ENCODE peak calls at places on chromosomes 1 and 21, in five cellular contexts. Z is uterus, F is foreskin keratinocyte, I is fibroblast of lung, S is right cardiac atrium. P is an unnamed sample.

GRCh38 chr1:79207786-79208185 is 201.3 kb upstream of the ADGRL4 start:
- DNase-seq in Z (no peak), F (peak), I (no peak), S (no peak), P (no peak)

GRCh38 chr1:233304489-233305102 is 9.1 kb upstream of the PCNX2 start:
- DNase-seq in Z (no peak), F (no peak), I (peak), S (no peak), P (no peak)

GRCh38 chr1:25198731-25199231 is 33.5 kb downstream of the SYF2 start:
- DNase-seq in Z (no peak), F (no peak), I (no peak), S (no peak), P (no peak)

GRCh38 chr1:182681516-182681915 is 2.9 kb downstream of the RGS8 start:
- DNase-seq in Z (no peak), F (no peak), I (no peak), S (no peak), P (no peak)

GRCh38 chr1:197468581-197469175 is 200.6 kb downstream of the CRB1 start:
- DNase-seq in Z (no peak), F (no peak), I (no peak), S (no peak), P (no peak)

GRCh38 chr1:81920245-81920740 is 119.6 kb downstream of the ADGRL2 start:
- DNase-seq in Z (no peak), F (peak), I (peak), S (peak), P (no peak)

GRCh38 chr1:69611316-69611715 is 43.6 kb downstream of the LRRC7 start:
- DNase-seq in Z (no peak), F (peak), I (no peak), S (no peak), P (no peak)

GRCh38 chr1:109265741-109266330 is 16.5 kb downstream of the CELSR2 start:
- DNase-seq in Z (no peak), F (no peak), I (no peak), S (peak), P (no peak)

GRCh38 chr1:240572328-240572727 is 39.6 kb downstream of the GREM2 start:
- DNase-seq in Z (no peak), F (no peak), I (no peak), S (no peak), P (no peak)

GRCh38 chr21:34352556-34352955 is 11.2 kb upstream of the KCNE2 start:
- DNase-seq in Z (no peak), F (no peak), I (no peak), S (no peak), P (no peak)

GRCh38 chr1:26723013-26723991 is 27.5 kb downstream of the ARID1A start:
- DNase-seq in Z (peak), F (peak), I (peak), S (peak), P (peak)

GRCh38 chr1:207025144-207025880 is 7.2 kb downstream of the C1orf116 start:
- DNase-seq in Z (no peak), F (no peak), I (peak), S (no peak), P (no peak)

GRCh38 chr1:227428803-227429202 is 110.5 kb upstream of the CDC42BPA start:
- DNase-seq in Z (peak), F (no peak), I (peak), S (no peak), P (no peak)

GRCh38 chr21:32753818-32754610 is 17.5 kb downstream of the PAXBP1 start:
- DNase-seq in Z (no peak), F (no peak), I (no peak), S (no peak), P (no peak)

GRCh38 chr1:97061604-97062003 is 340.0 kb downstream of the PTBP2 start:
- DNase-seq in Z (no peak), F (peak), I (no peak), S (no peak), P (no peak)

GRCh38 chr1:27307851-27308598 is 13.9 kb upstream of the TMEM222 start:
- DNase-seq in Z (no peak), F (no peak), I (no peak), S (no peak), P (no peak)

GRCh38 chr1:48687271-48688045 is 89.2 kb downstream of the BEND5 start:
- DNase-seq in Z (no peak), F (no peak), I (peak), S (no peak), P (no peak)

GRCh38 chr1:15526021-15526489 is 593 bp upstream of the DNAJC16 start:
- DNase-seq in Z (peak), F (no peak), I (no peak), S (peak), P (no peak)

GRCh38 chr1:112083487-112083886 is 94.0 kb upstream of the KCND3 start:
- DNase-seq in Z (no peak), F (peak), I (peak), S (no peak), P (no peak)

GRCh38 chr1:110508038-110508437 is 10.9 kb downstream of the KCNA10 start:
- DNase-seq in Z (no peak), F (peak), I (no peak), S (peak), P (peak)

GRCh38 chr1:207867136-207868081 is 43.5 kb downstream of the CD34 start:
- DNase-seq in Z (no peak), F (no peak), I (peak), S (peak), P (no peak)

GRCh38 chr1:115880981-115881672 is 40.2 kb upstream of the NHLH2 start:
- DNase-seq in Z (no peak), F (no peak), I (no peak), S (no peak), P (no peak)

GRCh38 chr1:209800984-209801834 is 4.7 kb downstream of the IRF6 start:
- DNase-seq in Z (peak), F (peak), I (no peak), S (peak), P (peak)
- H3K27ac ChIP-seq in Z (peak), F (no peak), I (no peak), S (no peak), P (no peak)

GRCh38 chr1:1217621-1218523 is 3.9 kb upstream of the TNFRSF4 start:
- DNase-seq in Z (no peak), F (peak), I (no peak), S (no peak), P (no peak)

GRCh38 chr1:1215266-1215676 is 1.3 kb upstream of the TNFRSF4 start:
- DNase-seq in Z (no peak), F (no peak), I (no peak), S (peak), P (no peak)

GRCh38 chr1:1215881-1216605 is 2.1 kb upstream of the TNFRSF4 start:
- DNase-seq in Z (no peak), F (no peak), I (no peak), S (no peak), P (no peak)

GRCh38 chr1:1218524-1219200 is 4.7 kb upstream of the TNFRSF4 start:
- DNase-seq in Z (no peak), F (no peak), I (no peak), S (no peak), P (no peak)

DNA sequence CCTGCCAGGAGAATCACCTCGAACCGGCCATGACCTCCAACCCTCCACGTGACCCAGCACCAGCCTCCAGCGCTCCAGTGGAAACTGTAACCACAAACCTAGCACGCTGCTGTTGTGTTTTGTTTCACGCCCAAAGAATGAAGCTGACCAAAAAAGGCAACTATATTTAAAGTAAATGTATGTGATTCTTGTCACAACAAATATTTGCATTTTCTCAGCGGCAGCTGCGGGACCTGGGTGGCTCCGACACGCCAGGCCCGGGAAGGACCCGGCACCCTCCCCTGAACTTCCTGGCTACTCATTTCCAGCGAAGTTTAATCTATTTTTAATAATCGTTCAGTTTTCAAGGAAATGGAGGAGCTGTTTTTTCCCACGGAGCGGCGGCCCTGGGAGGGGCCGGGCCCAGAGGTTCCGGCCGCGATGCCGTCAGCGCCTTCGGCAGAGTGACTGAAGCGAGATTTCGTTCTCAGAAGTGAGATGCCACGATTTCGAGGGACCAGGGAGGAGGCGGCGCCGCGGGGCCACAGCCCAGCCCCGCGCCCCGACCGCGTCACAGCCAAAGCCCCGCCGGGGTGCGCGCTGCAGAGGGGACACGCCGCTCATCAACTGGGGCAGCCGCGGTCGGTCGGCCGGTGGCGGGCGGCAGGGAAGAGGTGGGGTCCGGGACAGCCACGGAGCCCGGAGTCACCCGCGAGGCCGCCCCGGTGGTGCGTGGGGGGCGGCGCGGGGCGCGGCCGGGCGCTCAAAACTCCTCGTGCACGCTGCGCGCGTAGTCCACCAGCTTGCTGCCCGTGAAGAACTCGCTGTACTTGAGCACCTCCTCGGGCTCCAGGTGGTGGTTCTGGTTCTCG is 3.0 kb upstream of the TNFRSF4 start:
- DNase-seq in Z (no peak), F (no peak), I (no peak), S (no peak), P (no peak)
- H3K27ac ChIP-seq in Z (no peak), F (no peak), I (no peak), S (no peak), P (no peak)

GRCh38 chr1:219088778-219089557 is 84.7 kb upstream of the LYPLAL1 start:
- DNase-seq in Z (peak), F (peak), I (peak), S (peak), P (peak)

GRCh38 chr1:219090618-219091017 is 83.1 kb upstream of the LYPLAL1 start:
- DNase-seq in Z (no peak), F (no peak), I (no peak), S (no peak), P (no peak)

GRCh38 chr1:219086956-219087469 is 86.7 kb upstream of the LYPLAL1 start:
- DNase-seq in Z (no peak), F (no peak), I (peak), S (no peak), P (no peak)

GRCh38 chr1:219092206-219092605 is 81.5 kb upstream of the LYPLAL1 start:
- DNase-seq in Z (no peak), F (peak), I (peak), S (no peak), P (no peak)
- H3K27ac ChIP-seq in Z (no peak), F (no peak), I (no peak), S (no peak), P (no peak)

DNA sequence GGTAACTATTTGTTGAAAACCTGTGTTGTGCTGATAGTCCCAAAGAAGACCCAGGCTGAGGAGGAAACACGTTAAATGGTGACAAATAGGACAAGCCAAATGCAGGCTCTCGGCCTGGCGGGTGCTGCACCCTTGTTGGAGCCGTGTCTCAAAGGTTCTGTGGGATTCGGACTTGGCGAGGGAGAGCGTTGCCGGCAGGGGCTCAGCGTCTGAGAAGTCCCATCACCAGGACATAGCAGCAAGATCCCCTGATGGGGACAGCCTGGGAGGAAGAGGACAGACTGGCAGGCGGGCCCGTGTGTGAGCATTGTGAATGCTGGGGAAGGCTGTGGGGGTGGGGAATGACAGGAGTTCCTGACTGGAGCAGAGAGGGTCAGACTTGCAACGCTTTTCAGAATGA is 142.5 kb downstream of the PGBD5 start:
- DNase-seq in Z (no peak), F (no peak), I (no peak), S (no peak), P (no peak)
- H3K27ac ChIP-seq in Z (no peak), F (no peak), I (no peak), S (no peak), P (no peak)

GRCh38 chr1:224928906-224929305 is 569 bp upstream of the DNAH14 start:
- DNase-seq in Z (no peak), F (no peak), I (no peak), S (no peak), P (no peak)
- H3K27ac ChIP-seq in Z (no peak), F (no peak), I (no peak), S (no peak), P (no peak)